ENCODE peak calls at places on chromosomes 13 and 19, in five cellular contexts. Q, E, W, S and L are unnamed samples.

GRCh38 chr13:112453207-112453829 is 77.2 kb downstream of the SPACA7 start:
- DNase-seq in E (no peak), W (no peak), Q (no peak), S (no peak), L (no peak)

GRCh38 chr19:40743926-40744325 is 6.4 kb downstream of the ACTMAP start:
- DNase-seq in S (no peak), W (no peak), Q (no peak), E (no peak), L (no peak)

GRCh38 chr13:97295279-97296182 is 73.4 kb downstream of the MBNL2 start:
- DNase-seq in W (no peak), S (peak), Q (no peak), E (no peak), L (no peak)

GRCh38 chr13:23504188-23504587 is 66.0 kb upstream of the TNFRSF19 start:
- DNase-seq in S (peak), E (peak), W (no peak), Q (no peak), L (no peak)

GRCh38 chr13:111604087-111604486 is 283.6 kb downstream of the TEX29 start:
- DNase-seq in S (no peak), W (no peak), E (no peak), Q (no peak), L (no peak)

GRCh38 chr13:84864341-84864740 is 934.9 kb downstream of the SLITRK6 start:
- DNase-seq in W (no peak), E (no peak), S (no peak), Q (no peak), L (no peak)

GRCh38 chr13:20249913-20250312 is 17.8 kb upstream of the GJB6 start:
- DNase-seq in Q (no peak), S (no peak), E (no peak), W (no peak), L (no peak)

GRCh38 chr19:39531834-39532232 is 819 bp downstream of the EID2B start:
- DNase-seq in S (no peak), W (no peak), E (no peak), Q (no peak), L (no peak)

GRCh38 chr19:1445932-1446712 is 3.8 kb upstream of the APC2 start:
- DNase-seq in E (no peak), Q (no peak), W (peak), S (no peak), L (peak)

GRCh38 chr19:50639121-50640112 is at the start of gene SYT3:
- DNase-seq in E (no peak), S (peak), Q (peak), W (peak), L (no peak)

GRCh38 chr13:102846261-102847015 is 606 bp downstream of the ERCC5 start:
- DNase-seq in E (no peak), S (peak), W (no peak), Q (peak), L (no peak)

GRCh38 chr13:46638262-46638661 is 85.3 kb downstream of the LRCH1 start:
- DNase-seq in Q (no peak), W (no peak), E (no peak), S (no peak), L (no peak)

GRCh38 chr19:42051166-42052115 is 18.6 kb downstream of the GRIK5 start:
- DNase-seq in W (no peak), Q (no peak), S (no peak), E (peak), L (peak)

GRCh38 chr19:31504221-31504620 is 155.0 kb upstream of the TSHZ3 start:
- DNase-seq in W (no peak), Q (no peak), E (no peak), S (no peak), L (no peak)

GRCh38 chr13:109204657-109205056 is 575.2 kb downstream of the MYO16 start:
- DNase-seq in Q (no peak), S (no peak), E (no peak), W (no peak), L (no peak)

GRCh38 chr19:13195678-13196077 is 45.5 kb downstream of the IER2 start:
- DNase-seq in E (no peak), W (peak), S (no peak), Q (peak), L (peak)

GRCh38 chr13:37085656-37086055 is 19.8 kb downstream of the CSNK1A1L start:
- DNase-seq in W (no peak), E (no peak), Q (no peak), S (peak), L (no peak)

GRCh38 chr19:45295873-45296272 is 26.8 kb downstream of the CKM start:
- DNase-seq in E (no peak), Q (no peak), S (no peak), W (no peak), L (no peak)

GRCh38 chr13:34647379-34647778 is 294.7 kb upstream of the NBEA start:
- DNase-seq in W (no peak), S (no peak), Q (no peak), E (no peak), L (no peak)

GRCh38 chr13:33676700-33677048 is 141.3 kb upstream of the RFC3 start:
- DNase-seq in W (no peak), E (no peak), Q (peak), S (peak), L (peak)

GRCh38 chr13:110062077-110062776 is 244.7 kb downstream of the COL4A1 start:
- DNase-seq in S (peak), W (no peak), Q (no peak), E (no peak), L (no peak)

GRCh38 chr19:53898166-53898565 is 10.9 kb upstream of the CACNG7 start:
- DNase-seq in Q (no peak), E (no peak), S (no peak), W (no peak), L (no peak)

GRCh38 chr13:33260168-33261098 is 25.1 kb downstream of the STARD13 start:
- DNase-seq in S (no peak), Q (no peak), W (no peak), E (no peak), L (no peak)

GRCh38 chr19:10007811-10008211 is 2.5 kb downstream of the COL5A3 start:
- DNase-seq in E (no peak), Q (no peak), S (peak), W (no peak), L (no peak)

GRCh38 chr13:100131863-100132574 is 43.1 kb downstream of the PCCA start:
- DNase-seq in E (peak), Q (no peak), S (peak), W (no peak), L (no peak)

GRCh38 chr19:12872255-12872654 is 9.0 kb downstream of the DNASE2 start:
- DNase-seq in Q (no peak), E (no peak), W (no peak), S (no peak), L (no peak)

GRCh38 chr13:71254384-71254783 is 612.6 kb downstream of the DACH1 start:
- DNase-seq in W (no peak), S (no peak), Q (no peak), E (no peak), L (no peak)

GRCh38 chr19:10395003-10395402 is 8.3 kb downstream of the CDC37 start:
- DNase-seq in S (no peak), W (no peak), Q (no peak), E (no peak), L (no peak)

GRCh38 chr19:29321116-29321515 is 108.2 kb upstream of the UQCRFS1 start:
- DNase-seq in Q (no peak), E (no peak), W (no peak), S (no peak), L (no peak)

GRCh38 chr13:110771194-110771593 is 57.7 kb downstream of the ING1 start:
- DNase-seq in E (no peak), W (no peak), S (peak), Q (no peak), L (peak)

GRCh38 chr19:30102239-30102638 is 160.2 kb downstream of the URI1 start:
- DNase-seq in E (no peak), W (no peak), S (no peak), Q (no peak), L (no peak)

GRCh38 chr13:113802090-113802531 is 43.1 kb downstream of the TMEM255B start:
- DNase-seq in Q (no peak), S (peak), E (no peak), W (peak), L (no peak)

DNA sequence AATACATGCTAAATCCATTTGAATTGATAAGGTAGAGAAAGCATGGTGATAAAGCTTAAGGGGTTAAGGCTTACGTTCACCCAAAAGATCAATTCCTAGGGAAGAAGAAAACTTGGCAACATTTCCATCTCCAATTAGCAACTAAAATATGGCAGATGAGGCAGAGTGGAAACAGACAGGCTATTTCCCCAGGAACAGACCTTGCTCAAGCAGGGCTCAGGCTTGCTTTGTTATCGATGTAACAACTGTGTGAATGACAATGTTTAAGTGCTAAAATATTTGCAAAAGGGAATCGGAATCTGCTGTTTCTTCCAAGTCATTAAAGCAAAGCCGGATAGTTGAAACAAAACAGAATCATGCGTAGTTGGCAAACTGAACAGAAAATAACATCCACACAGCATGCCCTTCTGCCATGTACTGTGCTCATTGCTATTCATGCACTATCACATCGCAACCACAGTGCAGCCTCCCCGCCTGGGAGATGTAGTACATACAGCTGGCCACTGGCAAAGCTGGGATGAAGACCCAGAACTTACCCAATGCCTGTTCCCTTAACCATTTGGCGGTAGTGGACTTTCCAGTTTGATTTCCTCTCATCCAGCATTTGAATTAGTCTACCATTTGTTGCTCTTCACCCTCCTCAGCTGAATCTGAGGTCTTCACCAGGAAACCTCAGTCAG is 799.1 kb downstream of the DIAPH3 start:
- DNase-seq in Q (no peak), S (no peak), E (no peak), W (peak), L (no peak)
- TF ChIP-seq CTCF in Q (no peak), S (no peak), E (no peak), W (peak), L (no peak)

DNA sequence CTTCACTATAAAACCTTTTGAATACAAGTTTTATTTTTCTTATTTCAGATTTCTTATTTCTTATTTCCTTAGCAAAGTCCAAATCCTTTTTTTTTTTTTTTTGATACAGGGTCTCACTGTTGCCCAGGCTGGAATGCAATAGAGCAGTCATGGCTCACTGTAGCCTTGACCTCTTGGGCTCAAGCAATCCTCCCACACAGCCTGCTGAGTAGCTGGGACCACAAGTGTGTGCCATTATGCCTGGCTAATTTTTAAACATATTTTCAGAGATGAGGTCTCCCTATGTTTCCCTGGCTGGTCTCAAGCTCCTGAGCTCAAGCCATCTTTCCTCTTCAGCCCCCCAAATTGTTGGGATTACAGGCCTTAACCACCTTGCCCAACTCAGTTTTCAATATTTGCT is 334.3 kb downstream of the DLEU7 start:
- DNase-seq in W (no peak), Q (no peak), S (no peak), E (no peak), L (no peak)
- TF ChIP-seq CTCF in W (no peak), Q (no peak), S (no peak), E (no peak), L (no peak)

GRCh38 chr13:28739376-28739775 is 20.6 kb upstream of the SLC46A3 start:
- DNase-seq in W (no peak), Q (no peak), S (no peak), E (no peak), L (no peak)

GRCh38 chr13:28730762-28731161 is 12.0 kb upstream of the SLC46A3 start:
- DNase-seq in S (no peak), W (no peak), Q (no peak), E (no peak), L (no peak)

GRCh38 chr13:28741080-28741479 is 22.3 kb upstream of the SLC46A3 start:
- DNase-seq in W (no peak), Q (no peak), E (no peak), S (peak), L (no peak)

DNA sequence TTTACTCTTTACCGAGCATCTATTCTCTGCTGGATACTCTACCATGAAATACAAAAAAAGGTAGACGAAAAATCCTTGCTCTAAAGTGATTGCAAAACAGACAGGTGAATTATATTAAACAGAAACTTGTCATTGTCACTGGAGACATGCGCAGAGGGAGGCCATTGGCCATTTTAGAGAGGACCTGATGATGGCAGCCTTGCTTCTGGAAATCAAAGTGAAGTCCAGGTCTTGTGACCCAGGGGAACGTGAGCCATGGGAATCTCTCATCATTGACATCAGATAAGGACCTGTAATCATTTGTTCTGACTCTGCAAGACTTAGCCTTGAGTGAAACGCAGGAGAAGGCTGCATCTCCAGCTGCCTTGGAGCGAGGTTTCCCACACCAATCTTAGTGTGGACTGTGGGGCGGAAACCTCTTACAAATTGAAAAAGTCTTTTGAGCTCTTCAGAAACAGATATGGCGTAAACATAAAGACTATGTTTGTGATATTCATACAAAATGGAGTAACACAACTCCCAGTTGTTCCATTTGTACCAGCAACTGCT is 16.8 kb upstream of the SLC46A3 start:
- DNase-seq in W (no peak), E (no peak), Q (no peak), S (no peak), L (no peak)
- TF ChIP-seq CTCF in W (no peak), E (no peak), Q (no peak), S (no peak), L (no peak)

GRCh38 chr13:26806891-26807290 is 46.3 kb upstream of the GPR12 start:
- DNase-seq in S (no peak), E (no peak), Q (no peak), W (no peak), L (no peak)

GRCh38 chr13:26810095-26810494 is 49.5 kb upstream of the GPR12 start:
- DNase-seq in Q (no peak), W (no peak), S (no peak), E (no peak), L (no peak)

GRCh38 chr13:26813626-26814348 is 53.2 kb upstream of the GPR12 start:
- DNase-seq in E (no peak), W (no peak), S (no peak), Q (no peak), L (no peak)

GRCh38 chr13:26816876-26817275 is 56.3 kb upstream of the GPR12 start:
- DNase-seq in Q (no peak), E (no peak), W (no peak), S (no peak), L (no peak)

DNA sequence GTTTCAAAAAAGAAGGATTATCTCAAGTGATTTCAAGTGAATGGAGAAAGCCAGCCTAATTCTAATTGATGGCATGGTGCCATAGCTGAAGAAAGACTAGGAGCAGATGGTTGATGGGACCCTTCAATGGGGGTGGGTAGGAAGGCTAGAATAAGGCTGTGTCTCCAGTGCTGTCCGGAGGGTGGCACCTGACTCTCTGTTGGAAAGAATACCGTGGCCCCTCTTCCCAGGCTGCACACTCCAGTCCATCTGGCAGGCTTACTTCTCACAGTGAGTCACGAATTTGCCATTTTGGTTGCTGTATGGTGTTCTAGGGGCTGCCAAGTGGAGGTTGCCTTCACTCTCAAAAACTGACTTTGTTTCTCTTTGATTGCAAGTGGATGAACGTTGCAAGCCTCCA is 51.0 kb upstream of the GPR12 start:
- DNase-seq in S (no peak), E (no peak), Q (no peak), W (no peak), L (no peak)
- TF ChIP-seq CTCF in S (no peak), E (no peak), Q (no peak), W (no peak), L (no peak)

DNA sequence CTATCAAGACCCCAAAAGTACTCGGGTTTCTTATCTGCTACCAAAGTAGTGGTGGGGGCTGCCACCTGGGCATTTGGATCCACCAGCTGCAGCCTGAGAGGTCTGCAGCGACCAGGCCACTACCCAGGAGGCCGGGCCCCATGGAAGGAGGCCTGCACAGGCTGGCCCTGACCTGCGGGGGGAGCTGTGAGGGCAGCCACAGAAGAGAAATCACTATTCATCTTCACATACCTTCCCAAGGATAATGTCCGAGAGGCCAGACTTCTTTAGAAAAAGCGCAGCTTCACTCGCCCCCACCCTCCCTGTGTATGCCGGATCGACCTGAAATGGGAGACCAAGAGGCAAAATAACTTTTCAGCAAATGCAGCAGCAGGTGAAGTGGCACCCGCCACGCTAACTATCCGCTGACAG is 30.1 kb downstream of the EPS15L1 start:
- DNase-seq in E (no peak), W (peak), Q (no peak), S (no peak), L (peak)
- TF ChIP-seq CTCF in E (peak), W (peak), Q (peak), S (peak), L (peak)

GRCh38 chr19:18683109-18683954 is at the start of gene CRTC1:
- DNase-seq in E (peak), S (peak), W (peak), Q (peak), L (peak)
- TF ChIP-seq CTCF in E (peak), S (no peak), W (no peak), Q (no peak), L (no peak)

DNA sequence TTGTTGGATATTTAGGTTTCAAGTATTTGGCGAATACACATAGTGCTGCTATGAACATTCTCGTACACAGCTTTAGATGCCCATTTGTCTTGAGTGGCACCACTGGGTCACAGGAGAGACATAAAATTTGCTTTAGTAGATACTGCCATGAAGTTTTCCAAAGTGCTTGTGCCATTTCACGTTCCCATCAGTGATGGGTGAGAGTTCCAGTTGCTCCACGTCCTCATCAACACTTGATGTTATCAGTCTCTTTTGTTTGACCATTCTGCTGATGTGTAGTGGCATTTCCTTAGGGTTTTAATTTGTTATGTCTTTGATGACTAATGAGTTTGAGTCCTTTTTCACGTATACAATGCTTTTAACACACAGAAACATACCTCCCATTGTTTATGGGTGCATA is 11.0 kb downstream of the ZSWIM9 start:
- DNase-seq in Q (no peak), W (no peak), E (no peak), S (no peak), L (no peak)
- TF ChIP-seq CTCF in Q (no peak), W (no peak), E (no peak), S (no peak), L (no peak)

DNA sequence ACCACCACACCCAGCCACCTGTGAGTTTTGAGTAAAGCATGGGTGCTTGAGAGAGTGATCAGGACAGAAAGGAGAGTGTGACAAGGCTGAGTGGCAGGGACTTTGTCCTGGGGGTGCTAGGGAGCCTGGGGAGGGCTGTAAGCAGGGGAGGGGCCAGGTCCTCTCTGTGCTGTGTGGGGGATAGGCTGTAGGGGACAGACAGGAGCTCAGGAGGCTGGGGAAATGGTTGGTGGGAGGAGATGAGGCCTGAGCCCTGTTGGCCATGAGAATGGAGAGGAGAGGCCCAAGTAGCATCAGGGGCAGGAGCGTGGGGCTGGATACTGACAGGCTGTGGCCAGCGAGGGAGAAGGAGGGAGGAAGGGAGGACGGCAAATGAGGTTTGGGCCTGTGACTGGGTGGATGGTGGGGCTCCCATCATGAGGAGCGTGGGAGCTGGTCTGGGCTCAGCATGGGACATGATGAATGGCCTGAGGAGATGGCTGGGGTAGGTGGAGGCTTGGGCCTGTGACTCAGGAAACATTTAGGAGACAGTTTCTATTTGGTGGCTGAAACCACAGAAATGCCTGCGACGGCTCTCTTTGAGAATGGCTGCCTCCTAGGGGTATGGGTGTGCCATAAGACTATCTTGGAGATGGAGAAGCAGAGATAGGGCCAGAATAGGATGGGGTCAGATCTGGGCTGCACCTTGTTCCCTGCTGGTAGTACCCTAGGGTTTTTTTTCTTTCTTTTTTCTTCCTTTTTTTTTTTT is 25.0 kb downstream of the GRIN2D start:
- DNase-seq in E (no peak), Q (no peak), S (peak), W (no peak), L (no peak)
- TF ChIP-seq CTCF in E (no peak), Q (no peak), S (peak), W (no peak), L (no peak)

GRCh38 chr19:49085020-49085867 is at the start of gene SNRNP70:
- DNase-seq in W (peak), E (peak), S (peak), Q (peak), L (peak)
- TF ChIP-seq CTCF in W (no peak), E (no peak), S (no peak), Q (no peak), L (no peak)